ENCODE peak calls at places on chromosomes 2 and 18, in nine cellular contexts. X is CD4-positive, alpha-beta T cell; I is NCI-H2081 treated with DMSO at 0.1 percent for 48 hours; K is HuH-7.5; V is fibroblast of lung; Q is NCI-H1436; T is amygdala; P is IMR-90; H is KBM-7. O is an unnamed sample.

GRCh38 chr2:46229134-46230063 is 67.8 kb upstream of the EPAS1 start:
- DNase-seq in I (no peak), Q (no peak), K (no peak), V (peak), H (peak), P (peak), T (no peak), X (no peak), O (no peak)

GRCh38 chr2:11411768-11412448 is 54.1 kb downstream of the E2F6 start:
- DNase-seq in V (peak), H (peak), T (peak), Q (peak), P (peak), K (peak), X (no peak), I (no peak), O (no peak)

GRCh38 chr18:21805771-21806366 is 65.3 kb downstream of the MIB1 start:
- DNase-seq in X (no peak), T (no peak), P (no peak), V (no peak), I (no peak), H (no peak), Q (no peak), K (no peak), O (no peak)

GRCh38 chr2:142952793-142953192 is 75.3 kb downstream of the KYNU start:
- DNase-seq in X (no peak), T (no peak), V (no peak), H (no peak), I (no peak), K (no peak), Q (no peak), P (no peak), O (no peak)

GRCh38 chr2:26616864-26617135 is 24.4 kb downstream of the CIB4 start:
- DNase-seq in V (no peak), H (no peak), P (no peak), K (no peak), Q (no peak), X (no peak), I (no peak), T (no peak), O (no peak)

GRCh38 chr2:240601061-240601830 is 14.7 kb downstream of the CAPN10 start:
- DNase-seq in V (no peak), Q (no peak), I (no peak), P (no peak), X (no peak), H (no peak), T (no peak), K (no peak), O (no peak)

GRCh38 chr2:38484957-38485356 is 107.9 kb upstream of the ATL2 start:
- DNase-seq in P (no peak), I (no peak), Q (no peak), H (no peak), T (no peak), X (no peak), K (no peak), V (no peak), O (no peak)

GRCh38 chr18:27413495-27414401 is 228.6 kb upstream of the CHST9 start:
- DNase-seq in X (no peak), I (no peak), V (peak), T (no peak), K (no peak), Q (no peak), P (no peak), H (no peak), O (no peak)

GRCh38 chr18:31511098-31511497 is 13.1 kb downstream of the DSG2 start:
- DNase-seq in I (no peak), T (no peak), K (no peak), V (no peak), P (no peak), H (no peak), Q (no peak), X (no peak), O (no peak)

GRCh38 chr2:168002021-168002553 is 245.3 kb downstream of the STK39 start:
- DNase-seq in P (peak), V (peak), Q (no peak), I (no peak), X (no peak), H (peak), T (no peak), K (no peak), O (no peak)

GRCh38 chr18:74534981-74535649 is 815 bp downstream of the CNDP1 start:
- DNase-seq in H (no peak), V (no peak), Q (no peak), K (no peak), T (no peak), X (no peak), P (no peak), I (no peak), O (no peak)

GRCh38 chr2:149200109-149200520 is 130.3 kb upstream of the LYPD6 start:
- DNase-seq in K (no peak), Q (no peak), I (no peak), H (no peak), P (no peak), T (no peak), V (peak), X (no peak), O (no peak)

GRCh38 chr2:241005569-241005968 is 7.2 kb downstream of the SNED1 start:
- DNase-seq in H (no peak), I (no peak), X (no peak), T (no peak), P (no peak), K (no peak), V (no peak), Q (no peak), O (no peak)

GRCh38 chr18:42184685-42185477 is 229.8 kb downstream of the PIK3C3 start:
- DNase-seq in Q (no peak), V (no peak), T (no peak), H (peak), P (no peak), I (no peak), X (no peak), K (no peak), O (no peak)

GRCh38 chr2:136281281-136282117 is 163.6 kb upstream of the CXCR4 start:
- DNase-seq in Q (peak), V (no peak), X (peak), K (no peak), P (no peak), I (no peak), H (no peak), T (no peak), O (no peak)

GRCh38 chr18:46167971-46168370 is 63.8 kb downstream of the HAUS1 start:
- DNase-seq in V (no peak), P (no peak), X (no peak), I (no peak), T (no peak), Q (no peak), K (no peak), H (peak), O (no peak)

GRCh38 chr2:241818943-241819270 is 9.9 kb downstream of the NEU4 start:
- DNase-seq in Q (no peak), K (peak), P (no peak), H (no peak), X (no peak), V (no peak), T (no peak), I (no peak), O (no peak)

GRCh38 chr2:211836409-211836808 is 702.2 kb downstream of the ERBB4 start:
- DNase-seq in Q (peak), I (peak), K (no peak), V (no peak), X (no peak), H (no peak), P (no peak), T (no peak), O (no peak)

GRCh38 chr2:16828828-16829160 is 163.2 kb upstream of the CYRIA start:
- DNase-seq in I (no peak), P (no peak), V (no peak), K (no peak), T (no peak), X (no peak), H (no peak), Q (no peak), O (no peak)

GRCh38 chr2:98461650-98462049 is 17.0 kb downstream of the INPP4A start:
- DNase-seq in Q (no peak), H (no peak), T (peak), I (no peak), P (no peak), K (no peak), V (no peak), X (no peak), O (no peak)

GRCh38 chr2:39121523-39122063 is 742 bp upstream of the SOS1 start:
- DNase-seq in X (no peak), Q (no peak), P (no peak), T (no peak), K (no peak), V (peak), H (no peak), I (no peak), O (no peak)

GRCh38 chr18:58049000-58049688 is 5.1 kb downstream of the NEDD4L start:
- DNase-seq in K (no peak), T (no peak), I (no peak), H (no peak), Q (no peak), X (no peak), P (no peak), V (no peak), O (no peak)

GRCh38 chr2:159265171-159265576 is 21.3 kb downstream of the WDSUB1 start:
- DNase-seq in P (peak), K (no peak), V (peak), X (no peak), I (no peak), T (no peak), Q (no peak), H (no peak), O (no peak)